ENCODE peak calls at places on chromosomes 3 and 15, in four cellular contexts. G is astrocyte of the spinal cord, U is AG10803, L is AG04450. B is an unnamed sample.

GRCh38 chr15:67892559-67893377 is 52.9 kb upstream of the RNU6-1 start:
- DNase-seq in G (no peak), U (peak; percentile 9), L (no peak), B (no peak)

GRCh38 chr3:39850707-39851014 is 41.3 kb downstream of the MYRIP start:
- DNase-seq in G (no peak), U (no peak), L (no peak), B (no peak)

GRCh38 chr3:72418149-72418686 is 430.0 kb downstream of the SHQ1 start:
- DNase-seq in G (no peak), U (no peak), L (no peak), B (no peak)

GRCh38 chr15:44381223-44381622 is 46.2 kb upstream of the CTDSPL2 start:
- DNase-seq in G (no peak), U (peak; percentile 30), L (no peak), B (no peak)

GRCh38 chr15:78565951-78566774 is 843 bp downstream of the CHRNA5 start:
- DNase-seq in G (peak; percentile 31), U (peak; percentile 11), L (no peak), B (no peak)

GRCh38 chr3:147919496-147919895 is 510.3 kb downstream of the ZIC1 start:
- DNase-seq in G (no peak), U (no peak), L (no peak), B (no peak)

GRCh38 chr3:122982202-122983185 is 45.1 kb downstream of the SEMA5B start:
- DNase-seq in G (no peak), U (no peak), L (no peak), B (no peak)

GRCh38 chr15:55897560-55898336 is 95.7 kb downstream of the NEDD4 start:
- DNase-seq in G (peak; percentile 52), U (peak; percentile 60), L (no peak), B (peak; percentile 22)

GRCh38 chr15:88388702-88389101 is 78.5 kb downstream of the MRPL46 start:
- DNase-seq in G (no peak), U (no peak), L (no peak), B (no peak)

GRCh38 chr3:192449036-192449435 is 278.3 kb downstream of the FGF12 start:
- DNase-seq in G (no peak), U (no peak), L (no peak), B (no peak)

GRCh38 chr3:46877671-46878125 is at the start of gene PTH1R:
- DNase-seq in G (no peak), U (no peak), L (no peak), B (no peak)

GRCh38 chr3:160098261-160098908 is 109.8 kb downstream of the IL12A start:
- DNase-seq in G (no peak), U (peak; percentile 15), L (no peak), B (no peak)

GRCh38 chr3:148737104-148737525 is 39.4 kb downstream of the AGTR1 start:
- DNase-seq in G (no peak), U (peak; percentile 27), L (no peak), B (no peak)

GRCh38 chr15:73972984-73973682 is 19.0 kb downstream of the STOML1 start:
- DNase-seq in G (peak; percentile 83), U (peak; percentile 76), L (peak; percentile 51), B (peak; percentile 75)

GRCh38 chr3:38600551-38600950 is 48.9 kb downstream of the SCN5A start:
- DNase-seq in G (no peak), U (no peak), L (no peak), B (no peak)

GRCh38 chr3:157134620-157135191 is 25.2 kb downstream of the CCNL1 start:
- DNase-seq in G (peak; percentile 60), U (peak; percentile 43), L (no peak), B (no peak)

GRCh38 chr3:128404276-128405062 is 62.2 kb downstream of the DNAJB8 start:
- DNase-seq in G (no peak), U (no peak), L (no peak), B (no peak)

GRCh38 chr15:65916664-65917406 is 47.5 kb downstream of the RAB11A start:
- DNase-seq in G (peak; percentile 65), U (peak; percentile 64), L (peak; percentile 24), B (peak; percentile 54)

GRCh38 chr3:165742351-165742750 is 94.9 kb downstream of the BCHE start:
- DNase-seq in G (no peak), U (no peak), L (no peak), B (no peak)

GRCh38 chr3:152505926-152506325 is 237.2 kb downstream of the MBNL1 start:
- DNase-seq in G (no peak), U (no peak), L (no peak), B (no peak)

GRCh38 chr15:56968256-56968655 is 49.8 kb downstream of the TCF12 start:
- DNase-seq in G (no peak), U (no peak), L (no peak), B (no peak)

GRCh38 chr3:111035896-111036295 is 35.7 kb upstream of the NECTIN3 start:
- DNase-seq in G (no peak), U (no peak), L (no peak), B (no peak)

GRCh38 chr3:58404396-58404795 is 29.2 kb downstream of the PDHB start:
- DNase-seq in G (peak; percentile 75), U (peak; percentile 67), L (no peak), B (no peak)

GRCh38 chr3:183159319-183159718 is 3.2 kb downstream of the LAMP3 start:
- DNase-seq in G (no peak), U (no peak), L (no peak), B (no peak)
- TF ChIP-seq CTCF in G (peak; percentile 18), U (peak; percentile 15), L (peak; percentile 24), B (peak; percentile 35)

DNA sequence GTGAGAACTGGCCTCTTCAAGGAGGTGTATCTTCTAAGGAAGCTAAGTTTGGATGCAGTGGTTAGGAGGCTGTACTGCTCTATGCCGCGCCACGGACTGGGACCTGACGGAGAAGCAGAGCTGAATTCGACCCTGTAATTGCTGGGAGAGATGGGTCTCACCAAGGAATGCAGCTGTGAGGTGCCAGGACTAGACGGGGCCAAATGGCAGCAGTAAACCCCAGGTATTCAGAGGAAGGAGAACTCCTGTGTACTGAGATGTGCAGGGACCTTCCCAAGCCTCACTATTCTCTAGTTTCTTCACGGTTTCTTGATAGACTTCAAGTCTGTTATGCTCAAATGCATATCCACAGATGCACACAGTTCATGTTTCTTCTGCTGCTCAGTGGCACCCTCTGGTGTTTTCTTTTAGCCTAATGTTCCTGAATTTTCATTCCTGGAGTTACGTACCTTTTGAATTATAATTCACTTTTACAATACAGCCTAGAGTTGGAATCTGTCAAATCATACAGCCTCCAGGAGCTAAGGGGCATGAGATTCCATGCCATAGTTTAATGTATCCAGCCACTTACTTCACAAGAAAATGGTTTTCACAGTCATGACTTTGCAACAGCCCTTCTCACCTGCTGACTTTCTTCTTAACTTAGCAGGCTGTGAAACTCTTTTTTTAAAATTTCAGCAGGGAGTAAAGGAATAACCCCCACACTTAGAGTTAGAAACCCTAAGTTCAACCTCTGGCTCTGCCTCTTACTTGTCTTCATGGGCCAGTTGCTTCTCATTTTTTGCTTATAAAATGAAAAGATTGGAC is 61.8 kb downstream of the GLDN start:
- DNase-seq in G (peak; percentile 55), U (peak; percentile 48), L (peak; percentile 8), B (no peak)
- TF ChIP-seq CTCF in G (peak; percentile 72), U (peak; percentile 83), L (peak; percentile 80), B (peak; percentile 63)

GRCh38 chr15:77120576-77120975 is 49.7 kb upstream of the TSPAN3 start:
- DNase-seq in G (no peak), U (no peak), L (no peak), B (no peak)

GRCh38 chr15:77121599-77121998 is 50.7 kb upstream of the TSPAN3 start:
- DNase-seq in G (no peak), U (no peak), L (no peak), B (no peak)

GRCh38 chr15:77115179-77115578 is 44.3 kb upstream of the TSPAN3 start:
- DNase-seq in G (no peak), U (no peak), L (no peak), B (no peak)

GRCh38 chr15:77122576-77122975 is 51.7 kb upstream of the TSPAN3 start:
- DNase-seq in G (no peak), U (no peak), L (no peak), B (no peak)

DNA sequence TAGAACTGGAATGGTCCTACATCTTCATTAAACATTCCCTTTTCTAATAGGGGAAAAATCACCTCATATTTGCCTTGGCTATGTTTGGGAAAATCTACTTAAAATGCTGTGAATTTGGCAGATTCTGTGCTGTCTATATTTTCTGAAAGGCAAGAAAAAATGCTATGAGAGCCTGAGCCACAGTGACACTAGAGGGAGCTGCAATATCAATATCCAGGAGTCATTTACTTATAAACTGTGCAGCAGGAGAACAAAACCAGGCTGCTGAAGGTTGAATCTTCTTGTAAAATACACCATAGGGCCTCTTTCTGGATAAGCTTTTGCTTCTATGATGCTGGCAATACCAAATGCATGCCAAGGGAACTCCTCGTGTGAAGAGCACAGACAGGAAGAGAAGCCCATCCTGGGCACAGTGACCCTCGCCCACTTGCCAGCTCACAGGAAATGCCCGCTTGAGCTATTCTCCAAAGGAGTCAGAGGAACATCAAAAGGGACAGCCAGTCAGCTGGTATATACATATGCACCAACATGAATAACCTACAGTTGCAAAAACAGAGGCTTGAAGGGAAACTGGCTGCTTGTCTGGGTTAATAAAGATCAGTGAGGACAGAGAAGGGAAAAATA is 48.0 kb upstream of the TSPAN3 start:
- DNase-seq in G (peak; percentile 81), U (peak; percentile 80), L (peak; percentile 54), B (no peak)
- TF ChIP-seq CTCF in G (peak; percentile 87), U (peak; percentile 90), L (peak; percentile 82), B (peak; percentile 87)

GRCh38 chr3:8421711-8422110 is 79.9 kb upstream of the LMCD1 start:
- DNase-seq in G (no peak), U (peak; percentile 8), L (no peak), B (no peak)

GRCh38 chr3:8420613-8421012 is 81.0 kb upstream of the LMCD1 start:
- DNase-seq in G (no peak), U (peak; percentile 31), L (no peak), B (no peak)

GRCh38 chr3:8421267-8421666 is 80.4 kb upstream of the LMCD1 start:
- DNase-seq in G (no peak), U (no peak), L (no peak), B (no peak)

GRCh38 chr3:8424281-8424680 is 77.3 kb upstream of the LMCD1 start:
- DNase-seq in G (no peak), U (no peak), L (no peak), B (no peak)

DNA sequence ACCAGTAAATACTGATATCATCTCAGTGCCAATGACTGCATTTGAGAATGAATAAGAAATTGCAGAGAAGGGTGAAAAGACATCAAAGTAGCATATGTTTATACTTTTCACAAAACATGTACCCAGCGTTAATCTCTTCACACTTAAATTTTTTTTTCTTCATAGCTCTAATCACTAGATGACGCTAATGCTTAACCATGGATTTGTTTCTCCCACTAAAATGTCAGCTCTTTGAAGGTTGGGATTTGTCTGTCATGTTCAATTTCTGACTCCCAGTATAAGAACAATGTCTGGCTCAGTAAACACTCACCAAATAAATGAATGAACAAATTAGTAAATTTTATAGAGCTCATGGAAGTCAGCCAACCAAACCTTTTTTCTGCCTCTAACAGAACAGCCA is 78.3 kb upstream of the LMCD1 start:
- DNase-seq in G (no peak), U (peak; percentile 15), L (no peak), B (no peak)
- TF ChIP-seq CTCF in G (no peak), U (peak; percentile 26), L (no peak), B (no peak)

GRCh38 chr15:57973534-57973933 is 92.0 kb downstream of the ALDH1A2 start:
- DNase-seq in G (no peak), U (no peak), L (no peak), B (no peak)

GRCh38 chr15:57972801-57973311 is 92.7 kb downstream of the ALDH1A2 start:
- DNase-seq in G (no peak), U (no peak), L (no peak), B (no peak)

DNA sequence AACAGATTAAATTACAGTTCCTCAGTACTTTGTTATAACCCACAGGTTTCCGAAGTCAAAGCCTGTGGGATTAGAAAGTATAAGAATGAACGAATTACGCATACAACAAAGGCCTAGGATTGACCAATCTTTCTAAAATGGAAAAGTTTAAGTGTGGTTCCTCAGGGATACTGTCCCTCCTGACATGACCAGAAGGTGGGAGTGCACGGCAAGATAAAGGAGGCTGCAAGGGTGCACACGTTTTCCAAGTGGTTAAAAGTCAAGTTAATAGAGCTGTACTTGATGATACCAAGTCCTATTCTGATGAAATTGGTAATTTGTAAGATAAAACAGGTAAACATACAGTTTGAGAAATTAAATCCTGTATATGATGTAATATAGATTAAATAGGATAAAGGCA is 96.2 kb downstream of the ALDH1A2 start:
- DNase-seq in G (peak; percentile 19), U (no peak), L (no peak), B (no peak)
- TF ChIP-seq CTCF in G (peak; percentile 30), U (peak; percentile 27), L (no peak), B (peak; percentile 35)

B was measured in progenitor cell of endocrine pancreas.